ENCODE peak calls at places on chromosomes 11 and 22, in five cellular contexts. I is Panc1, E is caudate nucleus, A is bronchial epithelial cell, Y is GM06990. D is an unnamed sample.

GRCh38 chr11:107562647-107563208 is 2.8 kb downstream of the ALKBH8 start:
- DNase-seq in I (peak; percentile 82), E (no peak), A (peak; percentile 99), Y (no peak), D (no peak)

GRCh38 chr11:106236295-106236694 is 158.8 kb downstream of the AASDHPPT start:
- DNase-seq in I (no peak), E (no peak), A (no peak), Y (no peak), D (no peak)

GRCh38 chr11:78961938-78962701 is 387.5 kb upstream of the NARS2 start:
- DNase-seq in I (no peak), E (peak; percentile 31), A (no peak), Y (no peak), D (no peak)

GRCh38 chr22:46878549-46878948 is 116.1 kb downstream of the TBC1D22A start:
- DNase-seq in I (no peak), E (no peak), A (no peak), Y (no peak), D (no peak)

GRCh38 chr11:14908214-14908880 is 16.3 kb upstream of the CYP2R1 start:
- DNase-seq in I (no peak), E (no peak), A (peak; percentile 53), Y (no peak), D (no peak)

GRCh38 chr22:20775342-20775895 is 1.5 kb downstream of the SERPIND1 start:
- DNase-seq in I (no peak), E (no peak), A (no peak), Y (no peak), D (no peak)

GRCh38 chr11:129041611-129042018 is 98.9 kb upstream of the TP53AIP1 start:
- DNase-seq in I (peak; percentile 38), E (no peak), A (no peak), Y (no peak), D (no peak)

GRCh38 chr22:37887610-37888378 is 18.3 kb upstream of the MICALL1 start:
- DNase-seq in I (no peak), E (no peak), A (peak; percentile 86), Y (no peak), D (peak; percentile 49)

GRCh38 chr22:38317995-38318715 is 922 bp upstream of the CSNK1E start:
- DNase-seq in I (peak; percentile 77), E (no peak), A (peak; percentile 99), Y (no peak), D (peak; percentile 70)

GRCh38 chr11:133531971-133532651 is at the start of gene OPCML:
- DNase-seq in I (no peak), E (peak; percentile 70), A (no peak), Y (no peak), D (no peak)

GRCh38 chr22:48717883-48718817 is 1109.5 kb downstream of the BRD1 start:
- DNase-seq in I (no peak), E (no peak), A (no peak), Y (no peak), D (no peak)